ENCODE peak calls at places on chromosomes 16 and 17, in seven cellular contexts. I is transverse colon, G is osteoblast, Y is cardiac muscle cell, X is adrenal gland, U is tibial artery, B is esophagus muscularis mucosa. M is an unnamed sample.

GRCh38 chr17:63531022-63531965 is 8.1 kb downstream of the KCNH6 start:
- DNase-seq in I (no peak), G (peak; percentile 84), Y (no peak), X (peak; percentile 16), U (no peak), B (no peak), M (no peak)

GRCh38 chr17:72576289-72576759 is 455.5 kb downstream of the SOX9 start:
- DNase-seq in I (no peak), G (no peak), Y (no peak), X (no peak), U (no peak), B (no peak), M (no peak)

GRCh38 chr16:24577167-24577566 is 37.8 kb downstream of the RBBP6 start:
- DNase-seq in I (no peak), G (no peak), Y (peak; percentile 51), X (no peak), U (no peak), B (no peak), M (no peak)

GRCh38 chr17:47388825-47389224 is 65.1 kb downstream of the EFCAB13 start:
- DNase-seq in I (no peak), G (no peak), Y (no peak), X (no peak), U (no peak), B (no peak), M (no peak)

GRCh38 chr17:45425125-45425983 is 7.3 kb downstream of the ARHGAP27 start:
- DNase-seq in I (peak; percentile 93), G (peak; percentile 94), Y (peak; percentile 73), X (no peak), U (no peak), B (no peak), M (no peak)

GRCh38 chr17:78818932-78819331 is 21.7 kb downstream of the USP36 start:
- DNase-seq in I (peak; percentile 32), G (no peak), Y (peak; percentile 22), X (no peak), U (no peak), B (no peak), M (no peak)

GRCh38 chr17:62696256-62696655 is 68.8 kb downstream of the MRC2 start:
- DNase-seq in I (no peak), G (peak; percentile 85), Y (no peak), X (no peak), U (no peak), B (no peak), M (no peak)

GRCh38 chr16:10078541-10078949 is 103.7 kb downstream of the GRIN2A start:
- DNase-seq in I (no peak), G (no peak), Y (no peak), X (no peak), U (no peak), B (no peak), M (no peak)

GRCh38 chr17:512926-513325 is 160.3 kb upstream of the RPH3AL start:
- DNase-seq in I (no peak), G (no peak), Y (peak; percentile 31), X (no peak), U (no peak), B (no peak), M (no peak)

GRCh38 chr17:40953876-40954275 is 12.9 kb downstream of the KRT39 start:
- DNase-seq in I (no peak), G (no peak), Y (no peak), X (no peak), U (no peak), B (no peak), M (no peak)

GRCh38 chr17:40952169-40952568 is 14.6 kb downstream of the KRT39 start:
- DNase-seq in I (no peak), G (no peak), Y (no peak), X (no peak), U (no peak), B (no peak), M (no peak)

GRCh38 chr17:40950176-40950575 is 12.7 kb upstream of the KRT23 start:
- DNase-seq in I (no peak), G (no peak), Y (no peak), X (no peak), U (no peak), B (no peak), M (no peak)

GRCh38 chr17:40951011-40951622 is 13.7 kb upstream of the KRT23 start:
- DNase-seq in I (no peak), G (no peak), Y (no peak), X (no peak), U (no peak), B (no peak), M (no peak)

DNA sequence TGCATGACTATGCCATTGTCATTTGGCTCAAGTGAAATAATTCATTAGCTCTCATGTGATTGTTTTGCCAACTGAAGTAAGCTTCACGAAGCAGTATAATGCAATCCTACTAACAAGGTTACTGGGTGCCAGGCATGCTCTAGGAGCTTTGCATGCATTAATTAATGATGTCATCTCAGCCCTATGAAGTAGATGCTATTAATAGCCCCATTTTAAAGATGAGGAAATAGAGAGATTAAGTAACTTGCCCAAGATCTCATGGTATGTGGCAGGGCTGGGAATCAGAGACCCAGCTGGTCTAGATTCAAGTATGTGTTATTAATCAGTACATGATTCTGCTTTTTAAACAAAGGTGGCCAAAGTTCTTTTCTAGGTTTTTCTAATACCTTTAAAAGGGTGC is 14.1 kb downstream of the KRT39 start:
- DNase-seq in I (no peak), G (no peak), Y (peak; percentile 17), X (no peak), U (no peak), B (no peak), M (no peak)
- H3K4me1 ChIP-seq in I (no peaks in the 10 kb centered on the region), G (peaks cover 56% of the 10 kb centered on the region), Y (no peaks in the 10 kb centered on the region), X (no peaks in the 10 kb centered on the region), U (peaks cover 4% of the 10 kb centered on the region), B (peaks cover 14% of the 10 kb centered on the region), M (no peaks in the 10 kb centered on the region)

GRCh38 chr16:87329436-87330256 is 12.5 kb upstream of the C16orf95 start:
- DNase-seq in I (no peak), G (peak; percentile 59), Y (no peak), X (peak; percentile 76), U (no peak), B (no peak), M (no peak)
- H3K27ac ChIP-seq in I (no peak overlapping the region), G (no peak overlapping the region), Y (no peak overlapping the region), X (peak overlapping the region; percentile 56), U (no peak overlapping the region), B (peak overlapping the region; percentile 1), M (peak overlapping the region; percentile 10)

DNA sequence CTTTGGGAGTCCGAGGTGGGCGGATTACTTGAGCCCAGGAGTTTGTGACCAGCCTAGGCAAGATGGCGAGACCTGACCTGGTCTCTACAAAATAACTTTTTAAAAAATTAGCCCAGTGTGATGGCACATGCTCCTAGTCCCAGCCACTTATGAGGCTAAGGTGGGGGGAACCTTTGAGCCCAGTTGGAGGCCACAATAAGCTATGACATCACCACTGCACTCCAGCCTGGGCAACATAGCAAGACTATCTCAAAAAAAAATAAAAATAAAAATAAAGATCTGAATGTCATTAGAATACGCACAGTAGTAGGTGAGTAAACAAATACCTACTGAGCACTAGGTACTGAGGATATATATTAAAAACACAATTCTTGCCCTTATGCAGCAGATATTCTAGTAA is 3.1 kb downstream of the SIAH1 start:
- DNase-seq in I (no peak), G (no peak), Y (no peak), X (no peak), U (no peak), B (no peak), M (no peak)
- H3K4me3 ChIP-seq in I (no peak overlapping the region), G (no peak overlapping the region), Y (no peak overlapping the region), X (no peak overlapping the region), U (no peak overlapping the region), B (no peak overlapping the region), M (no peak overlapping the region)

GRCh38 chr16:87847785-87848675 is 21.3 kb downstream of the SLC7A5 start:
- DNase-seq in I (peak; percentile 41), G (peak; percentile 86), Y (peak; percentile 31), X (no peak), U (no peak), B (no peak), M (no peak)

GRCh38 chr16:87850009-87851006 is 19.0 kb downstream of the SLC7A5 start:
- DNase-seq in I (peak; percentile 72), G (peak; percentile 99), Y (peak; percentile 55), X (peak; percentile 59), U (no peak), B (no peak), M (no peak)

GRCh38 chr16:87847467-87847784 is 21.9 kb downstream of the SLC7A5 start:
- DNase-seq in I (no peak), G (peak; percentile 87), Y (no peak), X (no peak), U (no peak), B (no peak), M (no peak)

GRCh38 chr16:87849419-87850008 is 19.8 kb downstream of the SLC7A5 start:
- DNase-seq in I (no peak), G (peak; percentile 88), Y (no peak), X (no peak), U (no peak), B (no peak), M (no peak)

GRCh38 chr16:87848676-87849345 is 20.5 kb downstream of the SLC7A5 start:
- DNase-seq in I (no peak), G (peak; percentile 73), Y (no peak), X (no peak), U (no peak), B (no peak), M (no peak)
- H3K4me1 ChIP-seq in I (peaks cover 9% of the 10 kb centered on the region), G (peaks cover 25% of the 10 kb centered on the region), Y (peaks cover 25% of the 10 kb centered on the region), X (peaks cover 20% of the 10 kb centered on the region), U (peaks cover 16% of the 10 kb centered on the region), B (peaks cover 33% of the 10 kb centered on the region), M (peaks cover 42% of the 10 kb centered on the region)

GRCh38 chr17:69170377-69170776 is 28.7 kb upstream of the ABCA6 start:
- DNase-seq in I (no peak), G (no peak), Y (no peak), X (no peak), U (no peak), B (no peak), M (no peak)
- H3K27ac ChIP-seq in I (no peak overlapping the region), G (no peak overlapping the region), Y (no peak overlapping the region), X (no peak overlapping the region), U (no peak overlapping the region), B (no peak overlapping the region), M (no peak overlapping the region)

GRCh38 chr16:736936-737481 is 3.8 kb downstream of the CIAO3 start:
- DNase-seq in I (no peak), G (no peak), Y (no peak), X (no peak), U (no peak), B (no peak), M (no peak)
- H3K4me3 ChIP-seq in I (no peak overlapping the region), G (no peak overlapping the region), Y (no peak overlapping the region), X (no peak overlapping the region), U (no peak overlapping the region), B (no peak overlapping the region), M (no peak overlapping the region)

M was measured in right atrium auricular region.